ENCODE peak calls at places on chromosome 1, in seven cellular contexts. K is islet precursor cell; I is skeletal muscle cell; W is AG09319; V is psoas muscle; J is activated gamma-delta T cell treated with anti-CD3 and anti-CD28 coated beads, Interleukin-2, amount 50 U/mL, for 16 hours; C is fibroblast of the conjunctiva. H is an unnamed sample.

GRCh38 chr1:116506132-116507004 is 64.5 kb downstream of the CD58 start:
- DNase-seq in V (no peak), K (no peak), J (no peak), C (no peak), W (no peak), I (no peak), H (no peak)

GRCh38 chr1:201072149-201072548 is 40.1 kb downstream of the CACNA1S start:
- DNase-seq in J (no peak), K (no peak), W (no peak), V (no peak), C (no peak), I (no peak), H (no peak)

GRCh38 chr1:27603320-27603961 is 503 bp downstream of the AHDC1 start:
- DNase-seq in C (no peak), V (peak; percentile 79), I (no peak), K (peak; percentile 53), W (no peak), J (no peak), H (no peak)

GRCh38 chr1:58041621-58042020 is 504.9 kb downstream of the OMA1 start:
- DNase-seq in V (no peak), I (no peak), W (no peak), K (peak; percentile 96), C (no peak), J (no peak), H (no peak)

GRCh38 chr1:162994921-162995320 is 74.2 kb upstream of the RGS4 start:
- DNase-seq in W (no peak), V (no peak), C (no peak), K (no peak), I (no peak), J (no peak), H (no peak)

GRCh38 chr1:192802406-192802805 is 6.4 kb upstream of the RGS2 start:
- DNase-seq in W (no peak), C (no peak), J (no peak), V (no peak), K (no peak), I (no peak), H (no peak)

GRCh38 chr1:178940022-178940765 is 69.3 kb upstream of the ANGPTL1 start:
- DNase-seq in J (no peak), C (no peak), I (peak; percentile 56), W (no peak), V (no peak), K (no peak), H (no peak)

GRCh38 chr1:244096066-244096610 is 45.1 kb downstream of the ZBTB18 start:
- DNase-seq in C (no peak), J (no peak), V (no peak), W (no peak), I (no peak), K (no peak), H (no peak)